ENCODE peak calls at places on chromosomes 3 and 15, in seven cellular contexts. P, G, A, N, B, Y and O are unnamed samples.
A peak's percentile ranks its signal among the peaks of the same experiment; 100 is the strongest.

GRCh38 chr3:23968467-23969184 is 23.5 kb downstream of the NR1D2 start:
- DNase-seq in G (no peak), Y (no peak), N (no peak), A (no peak), B (no peak), P (peak; percentile 73), O (no peak)

GRCh38 chr15:36468746-36469145 is 110.7 kb upstream of the CDIN1 start:
- DNase-seq in N (no peak), B (no peak), Y (no peak), G (no peak), A (no peak), P (no peak), O (peak; percentile 16)

GRCh38 chr3:80519436-80519835 is 751.6 kb upstream of the ROBO1 start:
- DNase-seq in G (no peak), A (no peak), Y (no peak), N (no peak), P (peak; percentile 40), B (no peak), O (no peak)

GRCh38 chr3:174125267-174125844 is 727.8 kb downstream of the NLGN1 start:
- DNase-seq in B (peak; percentile 76), P (peak; percentile 71), N (peak; percentile 1), Y (peak; percentile 39), G (peak; percentile 59), A (peak; percentile 31), O (peak; percentile 44)

GRCh38 chr3:155026999-155027591 is 53.0 kb upstream of the MME start:
- DNase-seq in A (no peak), G (peak; percentile 54), Y (no peak), P (no peak), B (no peak), N (no peak), O (no peak)

GRCh38 chr3:127287840-127288239 is at the start of gene PRR20G:
- DNase-seq in P (no peak), B (peak; percentile 53), A (no peak), G (no peak), N (no peak), Y (no peak), O (no peak)

GRCh38 chr15:100275641-100276040 is 66.1 kb downstream of the ADAMTS17 start:
- DNase-seq in P (no peak), B (no peak), N (no peak), Y (peak; percentile 73), A (no peak), G (no peak), O (no peak)

GRCh38 chr15:64597469-64597806 is 137.1 kb downstream of the ZNF609 start:
- DNase-seq in Y (peak; percentile 67), B (no peak), G (no peak), N (no peak), P (no peak), A (no peak), O (no peak)

GRCh38 chr3:73188707-73189106 is 127.2 kb downstream of the EBLN2 start:
- DNase-seq in Y (no peak), A (no peak), N (no peak), B (no peak), G (no peak), P (no peak), O (no peak)

GRCh38 chr3:72665701-72666443 is 182.4 kb downstream of the SHQ1 start:
- DNase-seq in G (peak; percentile 54), B (peak; percentile 77), N (peak; percentile 67), Y (peak; percentile 82), A (no peak), P (peak; percentile 73), O (no peak)

GRCh38 chr15:92051726-92052125 is 198.2 kb downstream of the SLCO3A1 start:
- DNase-seq in A (no peak), B (no peak), G (no peak), Y (no peak), P (no peak), N (no peak), O (no peak)

GRCh38 chr15:53976844-53977392 is 1.3 kb upstream of the UNC13C start:
- DNase-seq in G (peak; percentile 28), P (peak; percentile 8), B (peak; percentile 37), A (no peak), Y (peak; percentile 22), N (no peak), O (peak; percentile 60)

GRCh38 chr3:138833908-138834358 is 795 bp downstream of the PIK3CB start:
- DNase-seq in B (peak; percentile 22), N (no peak), A (no peak), Y (peak; percentile 36), P (no peak), G (peak; percentile 13), O (no peak)

GRCh38 chr3:122510878-122511481 is 3.8 kb downstream of the KPNA1 start:
- DNase-seq in P (no peak), A (no peak), G (peak; percentile 25), N (no peak), B (peak; percentile 6), Y (no peak), O (no peak)

GRCh38 chr3:13764161-13764560 is 115.7 kb downstream of the WNT7A start:
- DNase-seq in P (no peak), Y (no peak), G (no peak), A (no peak), N (no peak), B (no peak), O (no peak)
- H3K36me3 ChIP-seq in P (no peaks in the 10 kb centered on the region), Y (no peaks in the 10 kb centered on the region), G (no peaks in the 10 kb centered on the region), A (no peaks in the 10 kb centered on the region), N (no peaks in the 10 kb centered on the region), B (no peaks in the 10 kb centered on the region), O (no peaks in the 10 kb centered on the region)

GRCh38 chr3:188006726-188007393 is 147.1 kb upstream of the LPP start:
- DNase-seq in G (no peak), B (no peak), A (no peak), Y (no peak), P (peak; percentile 61), N (peak; percentile 60), O (no peak)
- TF ChIP-seq EZH2phosphoT487 in G (no peak), B (no peak), A (no peak), Y (no peak), P (no peak), N (no peak), O (no peak)

GRCh38 chr3:179563298-179563934 is 690 bp downstream of the ACTL6A start:
- DNase-seq in A (peak; percentile 48), P (peak; percentile 69), B (peak; percentile 82), N (peak; percentile 81), Y (peak; percentile 66), G (peak; percentile 87), O (peak; percentile 88)
- TF ChIP-seq CTCF in A (no peak), P (peak; percentile 37), B (no peak), N (peak; percentile 44), Y (peak; percentile 48), G (peak; percentile 56), O (peak; percentile 29)

DNA sequence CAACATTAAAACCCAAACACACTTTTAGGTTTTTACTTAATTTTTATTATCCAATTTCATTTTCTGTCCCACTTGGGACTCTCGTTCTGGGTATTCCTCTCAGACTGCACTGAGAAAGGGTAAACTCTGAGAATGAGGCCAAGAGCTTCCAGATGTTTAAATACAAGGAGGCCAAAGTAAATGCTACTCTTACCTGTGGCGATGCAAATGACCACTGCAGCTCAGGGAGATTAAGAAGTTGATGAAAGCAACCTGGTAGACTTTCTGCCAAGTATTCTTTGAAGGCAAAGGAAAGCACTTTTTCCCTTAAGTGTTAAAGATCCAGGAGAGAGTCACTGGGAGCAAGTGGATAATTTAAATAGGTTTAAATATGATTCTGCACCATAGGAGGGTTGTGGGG is 39.1 kb downstream of the NPTN start:
- DNase-seq in N (no peak), A (no peak), P (no peak), Y (no peak), B (no peak), G (no peak), O (no peak)
- H3K36me3 ChIP-seq in N (peaks cover 32% of the 10 kb centered on the region), A (peaks cover 9% of the 10 kb centered on the region), P (peaks cover 18% of the 10 kb centered on the region), Y (peaks cover 16% of the 10 kb centered on the region), B (peaks cover 13% of the 10 kb centered on the region), G (no peaks in the 10 kb centered on the region), O (no peaks in the 10 kb centered on the region)

GRCh38 chr15:73078722-73079121 is 26.5 kb downstream of the NEO1 start:
- DNase-seq in P (peak; percentile 71), Y (no peak), N (no peak), G (peak; percentile 25), A (no peak), B (peak; percentile 26), O (peak; percentile 16)
- TF ChIP-seq EZH2phosphoT487 in P (no peak), Y (no peak), N (no peak), G (no peak), A (no peak), B (no peak), O (no peak)

GRCh38 chr3:27667751-27668150 is 54.4 kb downstream of the EOMES start:
- DNase-seq in P (no peak), B (no peak), G (no peak), N (no peak), Y (no peak), A (no peak), O (no peak)

GRCh38 chr3:27670619-27671018 is 51.5 kb downstream of the EOMES start:
- DNase-seq in A (no peak), G (no peak), N (no peak), Y (no peak), B (no peak), P (no peak), O (no peak)

GRCh38 chr3:27666277-27666676 is 55.8 kb downstream of the EOMES start:
- DNase-seq in G (peak; percentile 35), B (peak; percentile 77), N (no peak), P (no peak), A (no peak), Y (no peak), O (no peak)

GRCh38 chr3:27669505-27670085 is 52.5 kb downstream of the EOMES start:
- DNase-seq in N (no peak), A (no peak), G (no peak), P (no peak), Y (no peak), B (no peak), O (no peak)

GRCh38 chr3:27666708-27667107 is 55.4 kb downstream of the EOMES start:
- DNase-seq in A (no peak), Y (peak; percentile 72), N (peak; percentile 6), B (peak; percentile 93), G (peak; percentile 94), P (no peak), O (peak; percentile 76)
- TF ChIP-seq CTCF in A (no peak), Y (no peak), N (no peak), B (no peak), G (peak; percentile 11), P (no peak), O (no peak)

GRCh38 chr3:99945328-99945995 is 127.8 kb downstream of the CMSS1 start:
- DNase-seq in A (no peak), P (no peak), N (no peak), B (no peak), Y (no peak), G (no peak), O (no peak)

GRCh38 chr3:99949956-99950670 is 132.5 kb downstream of the CMSS1 start:
- DNase-seq in A (no peak), P (no peak), G (no peak), B (no peak), Y (no peak), N (no peak), O (no peak)

GRCh38 chr3:99950921-99951320 is 133.3 kb downstream of the CMSS1 start:
- DNase-seq in N (no peak), Y (no peak), P (no peak), G (no peak), B (no peak), A (no peak), O (no peak)

GRCh38 chr3:99947356-99947755 is 129.7 kb downstream of the CMSS1 start:
- DNase-seq in P (no peak), B (no peak), N (no peak), Y (no peak), A (no peak), G (no peak), O (no peak)

GRCh38 chr3:99948467-99949089 is 130.9 kb downstream of the CMSS1 start:
- DNase-seq in G (no peak), P (no peak), A (no peak), N (no peak), Y (no peak), B (no peak), O (no peak)
- H3K36me3 ChIP-seq in G (no peaks in the 10 kb centered on the region), P (no peaks in the 10 kb centered on the region), A (no peaks in the 10 kb centered on the region), N (no peaks in the 10 kb centered on the region), Y (no peaks in the 10 kb centered on the region), B (no peaks in the 10 kb centered on the region), O (no peaks in the 10 kb centered on the region)